ENCODE peak calls at places on chromosomes 6 and 20, in seven cellular contexts. R is endothelial cell of umbilical vein, U is HCT116, P is sigmoid colon, Y is GM12878, X is stomach, C is K562. F is an unnamed sample.

GRCh38 chr6:55726144-55726543 is 147.2 kb upstream of the HMGCLL1 start:
- DNase-seq in R (no peak), U (no peak), P (no peak), Y (no peak), X (no peak), C (no peak), F (no peak)

GRCh38 chr6:27293436-27294152 is 18.5 kb downstream of the POM121L2 start:
- DNase-seq in R (no peak), U (peak), P (no peak), Y (no peak), X (no peak), C (peak), F (no peak)

GRCh38 chr6:33861722-33862121 is 57.9 kb upstream of the MLN start:
- DNase-seq in R (no peak), U (no peak), P (no peak), Y (no peak), X (no peak), C (no peak), F (no peak)

GRCh38 chr20:8951136-8951535 is 117.8 kb upstream of the PLCB4 start:
- DNase-seq in R (no peak), U (no peak), P (no peak), Y (no peak), X (no peak), C (no peak), F (no peak)

GRCh38 chr20:64099086-64099786 is 8.1 kb downstream of the NPBWR2 start:
- DNase-seq in R (no peak), U (no peak), P (no peak), Y (no peak), X (no peak), C (no peak), F (no peak)

GRCh38 chr20:353166-353565 is 6.3 kb downstream of the NRSN2 start:
- DNase-seq in R (no peak), U (no peak), P (no peak), Y (no peak), X (no peak), C (no peak), F (no peak)

GRCh38 chr6:68975064-68975463 is 340.0 kb downstream of the ADGRB3 start:
- DNase-seq in R (no peak), U (no peak), P (no peak), Y (no peak), X (no peak), C (peak), F (no peak)

GRCh38 chr6:79922018-79922417 is 25.3 kb downstream of the ELOVL4 start:
- DNase-seq in R (no peak), U (no peak), P (no peak), Y (no peak), X (no peak), C (no peak), F (no peak)

GRCh38 chr6:2766767-2767314 is 1.6 kb downstream of the WRNIP1 start:
- DNase-seq in R (no peak), U (no peak), P (no peak), Y (no peak), X (no peak), C (peak), F (no peak)

GRCh38 chr6:131132360-131132759 is 2.9 kb upstream of the AKAP7 start:
- DNase-seq in R (no peak), U (no peak), P (no peak), Y (no peak), X (no peak), C (no peak), F (no peak)

GRCh38 chr6:131136021-131136847 is 967 bp downstream of the AKAP7 start:
- DNase-seq in R (peak), U (no peak), P (no peak), Y (no peak), X (no peak), C (peak), F (no peak)

GRCh38 chr6:131134950-131135243 is 370 bp upstream of the AKAP7 start:
- DNase-seq in R (no peak), U (no peak), P (no peak), Y (no peak), X (no peak), C (no peak), F (no peak)

GRCh38 chr6:131134220-131134831 is 941 bp upstream of the AKAP7 start:
- DNase-seq in R (no peak), U (no peak), P (no peak), Y (no peak), X (no peak), C (no peak), F (no peak)

GRCh38 chr6:131135244-131136020 is at the start of gene AKAP7:
- DNase-seq in R (peak), U (peak), P (peak), Y (no peak), X (peak), C (peak), F (peak)
- TF ChIP-seq POLR2A in R (peak), U (no peak), P (no peak), Y (no peak), X (no peak), C (peak), F (no peak)

GRCh38 chr6:131063764-131064272 is 773 bp upstream of the EPB41L2 start:
- DNase-seq in R (no peak), U (no peak), P (no peak), Y (no peak), X (no peak), C (no peak), F (no peak)
- TF ChIP-seq POLR2AphosphoS5 in R (no peak), U (no peak), P (no peak), Y (peak), X (no peak), C (no peak), F (no peak)

DNA sequence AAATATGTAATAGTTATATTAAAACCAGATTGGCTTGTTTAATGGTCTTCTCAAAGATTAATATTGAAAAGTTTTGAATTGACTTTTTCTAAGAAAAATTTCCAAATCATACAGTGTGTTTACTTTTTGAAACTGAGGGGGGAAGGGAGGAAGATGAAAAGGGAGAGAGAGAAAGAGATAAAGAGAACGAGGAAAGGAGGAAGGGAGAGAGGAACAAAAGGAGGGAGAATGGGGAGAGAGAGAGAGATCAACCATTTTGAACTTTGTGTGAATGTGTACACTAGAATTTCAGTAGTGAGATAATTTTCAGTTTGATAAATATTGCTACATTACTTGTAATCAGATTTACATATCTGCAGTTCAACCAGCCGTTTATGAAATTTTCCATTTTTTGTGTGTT is 124.5 kb downstream of the EPHA7 start:
- DNase-seq in R (no peak), U (no peak), P (no peak), Y (no peak), X (no peak), C (no peak), F (no peak)
- TF ChIP-seq POLR2A in R (no peak), U (no peak), P (no peak), Y (no peak), X (no peak), C (no peak), F (no peak)

GRCh38 chr6:15439410-15440022 is 193.6 kb downstream of the JARID2 start:
- DNase-seq in R (no peak), U (no peak), P (no peak), Y (no peak), X (no peak), C (no peak), F (no peak)
- TF ChIP-seq POLR2AphosphoS5 in R (no peak), U (no peak), P (no peak), Y (no peak), X (no peak), C (no peak), F (no peak)

GRCh38 chr20:25390538-25391528 is at the start of gene ABHD12:
- DNase-seq in R (peak), U (peak), P (peak), Y (peak), X (peak), C (peak), F (peak)
- TF ChIP-seq POLR2A in R (peak), U (peak), P (peak), Y (peak), X (no peak), C (peak), F (peak)

GRCh38 chr20:49352821-49353220 is 75.0 kb upstream of the ZNFX1 start:
- DNase-seq in R (no peak), U (no peak), P (no peak), Y (no peak), X (no peak), C (no peak), F (no peak)

GRCh38 chr20:49356676-49357075 is 78.8 kb upstream of the ZNFX1 start:
- DNase-seq in R (no peak), U (no peak), P (no peak), Y (no peak), X (no peak), C (no peak), F (no peak)

GRCh38 chr20:49354673-49355072 is 76.8 kb upstream of the ZNFX1 start:
- DNase-seq in R (no peak), U (no peak), P (no peak), Y (no peak), X (no peak), C (no peak), F (no peak)

GRCh38 chr20:49351775-49352174 is 73.9 kb upstream of the ZNFX1 start:
- DNase-seq in R (no peak), U (no peak), P (no peak), Y (no peak), X (no peak), C (no peak), F (no peak)

DNA sequence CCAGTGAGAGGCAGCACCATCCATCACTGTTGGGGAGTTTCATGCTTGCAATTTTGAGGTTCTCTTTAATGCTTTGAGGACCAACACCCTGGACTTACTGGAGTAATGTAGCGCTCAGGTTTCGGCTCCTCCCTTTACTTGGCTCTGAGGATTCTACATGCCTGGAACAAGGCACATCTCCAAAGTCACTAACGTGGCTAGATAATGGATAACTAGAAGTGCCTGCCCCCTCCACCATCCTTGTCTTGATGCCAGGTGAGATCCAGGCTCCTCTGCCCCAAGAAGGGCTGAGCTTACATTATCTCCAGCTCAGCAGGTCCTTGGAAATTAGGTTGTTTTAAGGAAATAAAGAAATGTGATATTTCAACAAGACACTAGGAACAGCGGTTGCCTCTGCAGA is 75.5 kb upstream of the ZNFX1 start:
- DNase-seq in R (no peak), U (no peak), P (no peak), Y (no peak), X (no peak), C (no peak), F (no peak)
- TF ChIP-seq POLR2AphosphoS5 in R (no peak), U (no peak), P (no peak), Y (no peak), X (no peak), C (no peak), F (no peak)

GRCh38 chr20:52083627-52084232 is 107.8 kb downstream of the ZFP64 start:
- DNase-seq in R (peak), U (peak), P (peak), Y (no peak), X (peak), C (peak), F (no peak)
- TF ChIP-seq POLR2A in R (no peak), U (no peak), P (no peak), Y (no peak), X (no peak), C (no peak), F (no peak)

GRCh38 chr20:38423541-38423940 is 11.6 kb downstream of the SNHG17 start:
- DNase-seq in R (no peak), U (no peak), P (no peak), Y (no peak), X (no peak), C (no peak), F (no peak)

GRCh38 chr20:38418509-38419204 is 16.5 kb downstream of the SNHG17 start:
- DNase-seq in R (peak), U (no peak), P (peak), Y (no peak), X (peak), C (peak), F (no peak)

GRCh38 chr20:38421915-38422314 is 13.2 kb downstream of the SNHG17 start:
- DNase-seq in R (no peak), U (no peak), P (no peak), Y (no peak), X (no peak), C (no peak), F (no peak)

GRCh38 chr20:38424404-38424803 is 10.7 kb downstream of the SNHG17 start:
- DNase-seq in R (no peak), U (no peak), P (no peak), Y (no peak), X (no peak), C (no peak), F (no peak)

GRCh38 chr20:38420232-38421085 is 14.7 kb downstream of the SNHG17 start:
- DNase-seq in R (no peak), U (no peak), P (peak), Y (no peak), X (no peak), C (no peak), F (no peak)
- TF ChIP-seq POLR2AphosphoS5 in R (no peak), U (no peak), P (no peak), Y (no peak), X (no peak), C (peak), F (no peak)

GRCh38 chr20:13009682-13010406 is 1.1 kb downstream of the SPTLC3 start:
- DNase-seq in R (peak), U (no peak), P (peak), Y (peak), X (no peak), C (no peak), F (peak)
- TF ChIP-seq POLR2A in R (no peak), U (no peak), P (no peak), Y (no peak), X (no peak), C (no peak), F (no peak)

DNA sequence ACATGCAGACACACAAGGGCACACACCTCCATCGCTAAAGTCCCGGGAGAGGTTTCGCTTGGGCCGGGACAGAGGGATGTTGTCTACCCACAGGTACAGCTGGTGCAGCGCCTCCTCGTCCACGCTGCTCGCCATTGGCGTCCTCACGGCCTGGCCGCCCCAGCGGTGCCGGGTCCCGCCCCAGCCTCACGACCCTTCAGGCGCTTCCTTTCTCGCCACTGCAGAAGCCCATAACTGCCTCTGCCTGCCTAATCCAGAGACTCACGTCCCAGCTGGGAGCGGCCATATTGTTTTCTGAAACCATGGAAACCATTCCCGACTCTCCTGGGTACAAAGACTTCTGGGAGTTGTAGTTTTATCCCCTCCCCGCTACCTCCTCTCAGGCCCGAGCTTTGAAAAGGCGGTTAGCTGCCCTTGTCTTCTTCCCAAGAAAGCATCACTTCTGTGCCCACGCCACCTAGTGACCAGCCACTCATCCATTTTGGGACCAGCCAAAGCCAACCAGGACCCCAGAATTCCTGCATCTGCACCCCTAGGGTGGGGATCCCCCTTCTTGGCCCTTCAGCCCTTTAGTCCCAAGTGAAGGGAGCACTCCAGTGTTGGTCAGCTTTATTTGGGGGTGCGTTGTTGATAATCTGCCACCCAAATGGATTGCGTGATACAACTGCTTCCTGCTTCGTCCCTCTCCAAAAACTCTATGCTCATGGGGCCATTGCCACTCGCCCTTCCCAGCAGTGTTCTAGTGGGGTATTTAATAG is at the start of gene SPEF1:
- DNase-seq in R (peak), U (peak), P (peak), Y (peak), X (peak), C (peak), F (peak)
- TF ChIP-seq POLR2AphosphoS5 in R (peak), U (peak), P (no peak), Y (no peak), X (peak), C (no peak), F (no peak)